ENCODE peak calls at places on chromosome X, in seven cellular contexts. T is ELR; J is GM19239; E is SHP77 treated with DMSO at 0.1 percent for 48 hours; O is anterior cingulate cortex; G is naive thymus-derived CD8-positive, alpha-beta T cell; I is activated CD4-positive, alpha-beta T cell treated with anti-CD3 and anti-CD28 coated beads, Interleukin-2, amount 10 ng/mL, durations not matched to agents 7 days and 5 days. B is an unnamed sample.

GRCh38 chrX:13101439-13102139 is 57.2 kb upstream of the FAM9C start:
- DNase-seq in T (peak; percentile 91), J (no peak), E (peak; percentile 0), O (no peak), G (no peak), I (peak; percentile 43), B (peak; percentile 46)

GRCh38 chrX:56796641-56797395 is 67.8 kb downstream of the NBDY start:
- DNase-seq in T (no peak), J (no peak), E (no peak), O (no peak), G (no peak), I (no peak), B (no peak)

GRCh38 chrX:7996414-7996813 is 69.2 kb upstream of the PNPLA4 start:
- DNase-seq in T (peak; percentile 42), J (no peak), E (peak; percentile 20), O (no peak), G (no peak), I (peak; percentile 12), B (no peak)

GRCh38 chrX:154486052-154486395 is 391 bp downstream of the UBL4A start:
- DNase-seq in T (peak; percentile 43), J (no peak), E (no peak), O (no peak), G (peak; percentile 25), I (peak; percentile 26), B (no peak)

GRCh38 chrX:24306430-24306829 is 7.4 kb downstream of the SUPT20HL2 start:
- DNase-seq in T (no peak), J (no peak), E (no peak), O (no peak), G (no peak), I (no peak), B (no peak)

GRCh38 chrX:149950681-149951080 is 12.4 kb upstream of the EOLA2 start:
- DNase-seq in T (peak; percentile 63), J (no peak), E (no peak), O (no peak), G (no peak), I (peak; percentile 28), B (peak; percentile 16)

GRCh38 chrX:125150231-125150630 is 169.4 kb upstream of the TEX13C start:
- DNase-seq in T (no peak), J (no peak), E (no peak), O (no peak), G (no peak), I (no peak), B (no peak)

GRCh38 chrX:85994228-85994627 is 53.1 kb downstream of the CHM start:
- DNase-seq in T (no peak), J (no peak), E (no peak), O (no peak), G (no peak), I (no peak), B (no peak)

GRCh38 chrX:151039351-151039750 is 56.2 kb downstream of the HMGB3 start:
- DNase-seq in T (no peak), J (no peak), E (no peak), O (no peak), G (no peak), I (no peak), B (no peak)

GRCh38 chrX:16882188-16882587 is 12.0 kb upstream of the RBBP7 start:
- DNase-seq in T (peak; percentile 19), J (no peak), E (peak; percentile 11), O (no peak), G (no peak), I (peak; percentile 6), B (peak; percentile 27)

GRCh38 chrX:68695206-68695845 is 47.9 kb downstream of the STARD8 start:
- DNase-seq in T (no peak), J (no peak), E (no peak), O (no peak), G (no peak), I (no peak), B (no peak)

GRCh38 chrX:1075156-1075555 is 137.3 kb downstream of the CRLF2 start:
- DNase-seq in T (no peak), J (no peak), E (no peak), O (no peak), G (no peak), I (no peak), B (no peak)

GRCh38 chrX:10076765-10077164 is 80.0 kb upstream of the CLCN4 start:
- DNase-seq in T (no peak), J (no peak), E (no peak), O (no peak), G (no peak), I (no peak), B (no peak)

GRCh38 chrX:133574716-133575115 is 159.4 kb upstream of the GPC4 start:
- DNase-seq in T (no peak), J (no peak), E (no peak), O (no peak), G (no peak), I (no peak), B (no peak)

GRCh38 chrX:11566814-11567213 is 98.9 kb downstream of the ARHGAP6 start:
- DNase-seq in T (no peak), J (no peak), E (no peak), O (no peak), G (no peak), I (no peak), B (no peak)

GRCh38 chrX:124212622-124213021 is 119.8 kb upstream of the TEX13D start:
- DNase-seq in T (no peak), J (no peak), E (no peak), O (no peak), G (no peak), I (peak; percentile 53), B (no peak)

GRCh38 chrX:134669378-134670098 is 11.3 kb upstream of the PLAC1 start:
- DNase-seq in T (peak; percentile 94), J (no peak), E (no peak), O (no peak), G (no peak), I (no peak), B (no peak)

GRCh38 chrX:82973641-82974040 is 534.4 kb upstream of the POU3F4 start:
- DNase-seq in T (no peak), J (no peak), E (no peak), O (no peak), G (no peak), I (no peak), B (no peak)

GRCh38 chrX:140165849-140166248 is 200.5 kb upstream of the CXorf66 start:
- DNase-seq in T (no peak), J (no peak), E (no peak), O (no peak), G (no peak), I (no peak), B (no peak)

GRCh38 chrX:40504801-40505605 is 75.8 kb upstream of the ATP6AP2 start:
- DNase-seq in T (peak; percentile 79), J (no peak), E (no peak), O (no peak), G (no peak), I (no peak), B (no peak)

GRCh38 chrX:46929439-46930018 is 17.3 kb downstream of the JADE3 start:
- DNase-seq in T (peak; percentile 60), J (no peak), E (no peak), O (no peak), G (no peak), I (no peak), B (no peak)

GRCh38 chrX:21174439-21174838 is 199.8 kb upstream of the CNKSR2 start:
- DNase-seq in T (no peak), J (no peak), E (no peak), O (no peak), G (no peak), I (no peak), B (no peak)

GRCh38 chrX:116961872-116962582 is 499.3 kb upstream of the CT83 start:
- DNase-seq in T (peak; percentile 24), J (no peak), E (no peak), O (no peak), G (no peak), I (no peak), B (no peak)

GRCh38 chrX:67636532-67636931 is 92.7 kb downstream of the AR start:
- DNase-seq in T (peak; percentile 12), J (no peak), E (no peak), O (no peak), G (no peak), I (no peak), B (no peak)

GRCh38 chrX:19707472-19707871 is 179.9 kb downstream of the SH3KBP1 start:
- DNase-seq in T (no peak), J (no peak), E (no peak), O (no peak), G (no peak), I (no peak), B (no peak)

GRCh38 chrX:100625985-100626491 is 10.6 kb downstream of the TSPAN6 start:
- DNase-seq in T (no peak), J (peak; percentile 4), E (no peak), O (no peak), G (no peak), I (peak; percentile 14), B (no peak)

GRCh38 chrX:72094894-72095293 is 36.8 kb downstream of the RTL5 start:
- DNase-seq in T (no peak), J (peak; percentile 20), E (no peak), O (no peak), G (peak; percentile 32), I (peak; percentile 58), B (no peak)

GRCh38 chrX:39613997-39614679 is 483.6 kb downstream of the BCOR start:
- DNase-seq in T (no peak), J (peak; percentile 8), E (no peak), O (no peak), G (peak; percentile 19), I (peak; percentile 17), B (no peak)

GRCh38 chrX:38312436-38312835 is 14.9 kb downstream of the RPGR start:
- DNase-seq in T (peak; percentile 89), J (no peak), E (no peak), O (no peak), G (no peak), I (no peak), B (no peak)

GRCh38 chrX:12771445-12772069 is 19.7 kb upstream of the PRPS2 start:
- DNase-seq in T (peak; percentile 25), J (peak; percentile 55), E (peak; percentile 52), O (no peak), G (peak; percentile 64), I (peak; percentile 76), B (peak; percentile 7)

GRCh38 chrX:2766921-2767320 is 15.1 kb downstream of the XG start:
- DNase-seq in T (no peak), J (no peak), E (no peak), O (no peak), G (no peak), I (no peak), B (no peak)

GRCh38 chrX:135513140-135513535 is 7.3 kb upstream of the INTS6L start:
- DNase-seq in T (no peak), J (no peak), E (no peak), O (no peak), G (no peak), I (no peak), B (no peak)

GRCh38 chrX:125627676-125628075 is 308.0 kb downstream of the TEX13C start:
- DNase-seq in T (no peak), J (no peak), E (no peak), O (no peak), G (no peak), I (no peak), B (no peak)

GRCh38 chrX:130082244-130083106 is 27.8 kb downstream of the ELF4 start:
- DNase-seq in T (no peak), J (peak; percentile 21), E (no peak), O (no peak), G (peak; percentile 55), I (peak; percentile 88), B (no peak)

GRCh38 chrX:56554870-56555269 is 8.6 kb upstream of the UBQLN2 start:
- DNase-seq in T (no peak), J (no peak), E (no peak), O (no peak), G (no peak), I (no peak), B (no peak)

GRCh38 chrX:68238568-68238967 is 194.7 kb downstream of the OPHN1 start:
- DNase-seq in T (peak; percentile 15), J (no peak), E (no peak), O (no peak), G (no peak), I (no peak), B (no peak)

GRCh38 chrX:120380699-120381098 is 18.8 kb downstream of the ATP1B4 start:
- DNase-seq in T (peak; percentile 46), J (peak; percentile 3), E (no peak), O (no peak), G (peak; percentile 37), I (peak; percentile 34), B (peak; percentile 4)

GRCh38 chrX:12955882-12956703 is 18.8 kb upstream of the TMSB4X start:
- DNase-seq in T (peak; percentile 64), J (no peak), E (peak; percentile 33), O (no peak), G (peak; percentile 30), I (peak; percentile 65), B (no peak)

B was measured in prostate gland.